ENCODE peak calls at places on chromosomes 3 and 15, in eight cellular contexts. One of them, this sample, is unnamed.

GRCh38 chr15:51661072-51661471 is 20.2 kb upstream of the SCG3 start:
- DNase-seq in tibial artery: no peak
- DNase-seq in colonic mucosa: no peak
- DNase-seq in lower leg skin: no peak
- DNase-seq in ovary: no peak
- DNase-seq in astrocyte of the cerebellum: no peak
- DNase-seq in AG10803: no peak
- DNase-seq in lower lobe of right lung: no peak
- DNase-seq in this sample: no peak

GRCh38 chr15:38042707-38043445 is 108.4 kb downstream of the TMCO5A start:
- DNase-seq in tibial artery: no peak
- DNase-seq in ovary: peak
- DNase-seq in lower lobe of right lung: no peak
- DNase-seq in astrocyte of the cerebellum: no peak
- DNase-seq in AG10803: no peak
- DNase-seq in colonic mucosa: peak
- DNase-seq in lower leg skin: no peak
- DNase-seq in this sample: no peak

GRCh38 chr3:178001670-178002101 is 534.5 kb upstream of the KCNMB2 start:
- DNase-seq in colonic mucosa: no peak
- DNase-seq in AG10803: no peak
- DNase-seq in astrocyte of the cerebellum: no peak
- DNase-seq in ovary: no peak
- DNase-seq in lower lobe of right lung: no peak
- DNase-seq in tibial artery: no peak
- DNase-seq in lower leg skin: no peak
- DNase-seq in this sample: no peak

GRCh38 chr3:43892535-43892934 is 201.8 kb downstream of the ABHD5 start:
- DNase-seq in lower lobe of right lung: no peak
- DNase-seq in colonic mucosa: no peak
- DNase-seq in tibial artery: no peak
- DNase-seq in astrocyte of the cerebellum: no peak
- DNase-seq in lower leg skin: no peak
- DNase-seq in AG10803: no peak
- DNase-seq in ovary: no peak
- DNase-seq in this sample: no peak

GRCh38 chr3:141366285-141367037 is 1.8 kb upstream of the ZBTB38 start:
- DNase-seq in tibial artery: peak
- DNase-seq in astrocyte of the cerebellum: peak
- DNase-seq in colonic mucosa: peak
- DNase-seq in AG10803: peak
- DNase-seq in lower leg skin: no peak
- DNase-seq in lower lobe of right lung: peak
- DNase-seq in ovary: peak
- DNase-seq in this sample: peak

GRCh38 chr3:197205265-197205664 is 93.1 kb downstream of the DLG1 start:
- DNase-seq in lower leg skin: no peak
- DNase-seq in AG10803: no peak
- DNase-seq in ovary: no peak
- DNase-seq in colonic mucosa: no peak
- DNase-seq in lower lobe of right lung: no peak
- DNase-seq in astrocyte of the cerebellum: no peak
- DNase-seq in tibial artery: no peak
- DNase-seq in this sample: no peak

GRCh38 chr3:110687138-110687537 is 384.5 kb upstream of the NECTIN3 start:
- DNase-seq in tibial artery: no peak
- DNase-seq in lower lobe of right lung: no peak
- DNase-seq in lower leg skin: no peak
- DNase-seq in ovary: no peak
- DNase-seq in AG10803: no peak
- DNase-seq in astrocyte of the cerebellum: no peak
- DNase-seq in colonic mucosa: no peak
- DNase-seq in this sample: peak

GRCh38 chr15:80574590-80574989 is 120.5 kb upstream of the ABHD17C start:
- DNase-seq in lower leg skin: peak
- DNase-seq in colonic mucosa: no peak
- DNase-seq in lower lobe of right lung: no peak
- DNase-seq in tibial artery: no peak
- DNase-seq in astrocyte of the cerebellum: no peak
- DNase-seq in ovary: no peak
- DNase-seq in AG10803: no peak
- DNase-seq in this sample: no peak

GRCh38 chr3:61989681-61990080 is 383.7 kb downstream of the FEZF2 start:
- DNase-seq in AG10803: no peak
- DNase-seq in lower lobe of right lung: no peak
- DNase-seq in colonic mucosa: no peak
- DNase-seq in tibial artery: no peak
- DNase-seq in ovary: no peak
- DNase-seq in astrocyte of the cerebellum: no peak
- DNase-seq in lower leg skin: no peak
- DNase-seq in this sample: no peak

GRCh38 chr3:153210116-153210515 is 48.1 kb downstream of the RAP2B start:
- DNase-seq in lower leg skin: no peak
- DNase-seq in AG10803: peak
- DNase-seq in ovary: no peak
- DNase-seq in colonic mucosa: no peak
- DNase-seq in tibial artery: no peak
- DNase-seq in astrocyte of the cerebellum: no peak
- DNase-seq in lower lobe of right lung: no peak
- DNase-seq in this sample: peak

GRCh38 chr3:3038201-3038991 is 71.8 kb downstream of the IL5RA start:
- DNase-seq in AG10803: no peak
- DNase-seq in lower leg skin: no peak
- DNase-seq in colonic mucosa: no peak
- DNase-seq in astrocyte of the cerebellum: no peak
- DNase-seq in lower lobe of right lung: no peak
- DNase-seq in ovary: no peak
- DNase-seq in tibial artery: no peak
- DNase-seq in this sample: no peak

GRCh38 chr15:70160803-70161565 is 63.3 kb upstream of the TLE3 start:
- DNase-seq in lower leg skin: no peak
- DNase-seq in ovary: no peak
- DNase-seq in lower lobe of right lung: no peak
- DNase-seq in astrocyte of the cerebellum: no peak
- DNase-seq in tibial artery: peak
- DNase-seq in AG10803: no peak
- DNase-seq in colonic mucosa: no peak
- DNase-seq in this sample: no peak

GRCh38 chr3:63508305-63508704 is 144.2 kb upstream of the SNTN start:
- DNase-seq in colonic mucosa: peak
- DNase-seq in astrocyte of the cerebellum: no peak
- DNase-seq in ovary: no peak
- DNase-seq in AG10803: no peak
- DNase-seq in lower lobe of right lung: no peak
- DNase-seq in lower leg skin: no peak
- DNase-seq in tibial artery: no peak
- DNase-seq in this sample: peak

GRCh38 chr3:8460815-8461482 is 40.7 kb upstream of the LMCD1 start:
- DNase-seq in colonic mucosa: no peak
- DNase-seq in AG10803: peak
- DNase-seq in lower leg skin: no peak
- DNase-seq in tibial artery: no peak
- DNase-seq in ovary: no peak
- DNase-seq in lower lobe of right lung: no peak
- DNase-seq in astrocyte of the cerebellum: peak
- DNase-seq in this sample: peak

GRCh38 chr3:72444642-72445223 is 403.5 kb downstream of the SHQ1 start:
- DNase-seq in colonic mucosa: no peak
- DNase-seq in tibial artery: no peak
- DNase-seq in AG10803: no peak
- DNase-seq in lower lobe of right lung: no peak
- DNase-seq in ovary: no peak
- DNase-seq in astrocyte of the cerebellum: no peak
- DNase-seq in lower leg skin: no peak
- DNase-seq in this sample: no peak
- H3K4me3 ChIP-seq in colonic mucosa: no peak
- H3K4me3 ChIP-seq in tibial artery: peak
- H3K4me3 ChIP-seq in AG10803: no peak
- H3K4me3 ChIP-seq in lower lobe of right lung: peak
- H3K4me3 ChIP-seq in ovary: no peak
- H3K4me3 ChIP-seq in astrocyte of the cerebellum: no peak
- H3K4me3 ChIP-seq in lower leg skin: no peak
- H3K4me3 ChIP-seq in this sample: no peak

GRCh38 chr15:73464602-73465001 is 21.6 kb downstream of the REC114 start:
- DNase-seq in colonic mucosa: no peak
- DNase-seq in lower leg skin: no peak
- DNase-seq in AG10803: no peak
- DNase-seq in lower lobe of right lung: no peak
- DNase-seq in ovary: no peak
- DNase-seq in tibial artery: no peak
- DNase-seq in astrocyte of the cerebellum: no peak
- DNase-seq in this sample: no peak
- TF ChIP-seq CTCF in colonic mucosa: no peak
- TF ChIP-seq CTCF in lower leg skin: no peak
- TF ChIP-seq CTCF in AG10803: peak
- TF ChIP-seq CTCF in lower lobe of right lung: no peak
- TF ChIP-seq CTCF in ovary: no peak
- TF ChIP-seq CTCF in tibial artery: no peak
- TF ChIP-seq CTCF in astrocyte of the cerebellum: peak
- TF ChIP-seq CTCF in this sample: peak

GRCh38 chr15:58138106-58138505 is at the start of gene AQP9:
- DNase-seq in ovary: no peak
- DNase-seq in astrocyte of the cerebellum: no peak
- DNase-seq in tibial artery: no peak
- DNase-seq in lower lobe of right lung: no peak
- DNase-seq in colonic mucosa: no peak
- DNase-seq in lower leg skin: no peak
- DNase-seq in AG10803: peak
- DNase-seq in this sample: peak
- H3K4me3 ChIP-seq in ovary: no peak
- H3K4me3 ChIP-seq in astrocyte of the cerebellum: no peak
- H3K4me3 ChIP-seq in tibial artery: no peak
- H3K4me3 ChIP-seq in lower lobe of right lung: peak
- H3K4me3 ChIP-seq in colonic mucosa: no peak
- H3K4me3 ChIP-seq in lower leg skin: no peak
- H3K4me3 ChIP-seq in AG10803: no peak
- H3K4me3 ChIP-seq in this sample: no peak

DNA sequence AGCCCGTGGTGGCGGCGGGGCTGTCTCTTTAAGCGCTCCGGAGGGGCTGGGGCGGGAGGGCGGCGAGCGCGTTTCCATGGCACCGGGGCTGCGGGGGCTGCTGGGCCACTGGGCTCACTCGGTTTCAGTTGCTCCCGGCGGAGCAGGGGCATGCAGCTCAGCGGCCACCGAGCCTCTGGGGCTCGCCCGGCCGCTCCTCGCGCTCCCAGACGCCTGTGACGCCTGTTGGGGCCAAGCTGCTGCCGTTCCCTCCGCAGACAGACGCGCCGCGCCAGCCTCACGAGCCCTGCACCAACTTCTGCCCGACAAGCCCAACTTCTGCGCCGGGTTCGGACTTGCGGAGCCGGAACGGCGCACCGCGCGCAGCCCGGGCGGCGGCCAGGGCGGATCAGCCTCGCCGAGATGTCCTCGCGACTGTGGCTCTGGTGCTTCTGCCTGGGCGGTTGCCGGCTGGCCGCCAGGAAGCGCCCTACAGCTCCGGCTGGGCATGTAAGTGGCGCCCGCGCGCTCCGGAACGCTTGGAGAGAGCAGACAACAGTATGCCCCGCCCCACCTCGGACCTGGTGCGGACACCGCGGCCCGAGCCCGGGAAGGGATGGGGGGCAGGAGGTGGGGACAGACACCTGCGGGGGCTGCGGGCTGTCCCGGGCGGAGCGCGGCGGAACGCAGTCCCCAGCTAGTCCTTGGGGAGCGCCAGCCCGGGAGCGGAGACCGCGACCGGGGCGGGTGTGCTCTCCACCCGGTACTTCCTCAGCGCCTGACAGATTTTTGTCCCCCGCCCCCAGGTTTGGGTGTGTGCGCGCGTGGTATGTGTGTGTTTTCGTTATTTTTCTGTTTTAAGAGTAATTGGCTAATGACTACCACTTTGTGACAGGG is 154.1 kb upstream of the GOLIM4 start:
- DNase-seq in astrocyte of the cerebellum: peak
- DNase-seq in lower leg skin: peak
- DNase-seq in tibial artery: peak
- DNase-seq in ovary: peak
- DNase-seq in lower lobe of right lung: peak
- DNase-seq in AG10803: peak
- DNase-seq in colonic mucosa: peak
- DNase-seq in this sample: peak
- TF ChIP-seq CTCF in astrocyte of the cerebellum: peak
- TF ChIP-seq CTCF in lower leg skin: no peak
- TF ChIP-seq CTCF in tibial artery: no peak
- TF ChIP-seq CTCF in ovary: no peak
- TF ChIP-seq CTCF in lower lobe of right lung: peak
- TF ChIP-seq CTCF in AG10803: peak
- TF ChIP-seq CTCF in colonic mucosa: peak
- TF ChIP-seq CTCF in this sample: peak